ENCODE peak calls at places on chromosomes 4 and X, in five cellular contexts. One of them, this sample, is unnamed.

GRCh38 chr4:124118061-124118460 is 594.5 kb downstream of the ANKRD50 start:
- DNase-seq in activated CD4-positive, alpha-beta T cell treated with anti-CD3 and anti-CD28 coated beads, Interleukin-2, amount 50 U/mL, for 1 hour: no peak
- DNase-seq in neural crest cell: no peak
- DNase-seq in effector memory CD8-positive, alpha-beta T cell: no peak
- DNase-seq in ecto neural progenitor cell: no peak
- DNase-seq in this sample: no peak

GRCh38 chrX:155505296-155505695 is 46.9 kb upstream of the F8A3 start:
- DNase-seq in ecto neural progenitor cell: no peak
- DNase-seq in neural crest cell: no peak
- DNase-seq in effector memory CD8-positive, alpha-beta T cell: no peak
- DNase-seq in activated CD4-positive, alpha-beta T cell treated with anti-CD3 and anti-CD28 coated beads, Interleukin-2, amount 50 U/mL, for 1 hour: no peak
- DNase-seq in this sample: no peak

GRCh38 chrX:118727686-118728339 is 407 bp downstream of the IL13RA1 start:
- DNase-seq in ecto neural progenitor cell: no peak
- DNase-seq in neural crest cell: peak
- DNase-seq in effector memory CD8-positive, alpha-beta T cell: no peak
- DNase-seq in activated CD4-positive, alpha-beta T cell treated with anti-CD3 and anti-CD28 coated beads, Interleukin-2, amount 50 U/mL, for 1 hour: no peak
- DNase-seq in this sample: no peak

GRCh38 chr4:60216752-60217151 is 983.4 kb upstream of the ADGRL3 start:
- DNase-seq in neural crest cell: no peak
- DNase-seq in effector memory CD8-positive, alpha-beta T cell: no peak
- DNase-seq in activated CD4-positive, alpha-beta T cell treated with anti-CD3 and anti-CD28 coated beads, Interleukin-2, amount 50 U/mL, for 1 hour: no peak
- DNase-seq in ecto neural progenitor cell: no peak
- DNase-seq in this sample: no peak

GRCh38 chr4:152935661-152936445 is at the start of gene FHDC1:
- DNase-seq in ecto neural progenitor cell: peak
- DNase-seq in neural crest cell: peak
- DNase-seq in effector memory CD8-positive, alpha-beta T cell: no peak
- DNase-seq in activated CD4-positive, alpha-beta T cell treated with anti-CD3 and anti-CD28 coated beads, Interleukin-2, amount 50 U/mL, for 1 hour: no peak
- DNase-seq in this sample: no peak

GRCh38 chr4:24794111-24794860 is 1.1 kb upstream of the SOD3 start:
- DNase-seq in ecto neural progenitor cell: no peak
- DNase-seq in effector memory CD8-positive, alpha-beta T cell: no peak
- DNase-seq in neural crest cell: no peak
- DNase-seq in activated CD4-positive, alpha-beta T cell treated with anti-CD3 and anti-CD28 coated beads, Interleukin-2, amount 50 U/mL, for 1 hour: no peak
- DNase-seq in this sample: no peak

GRCh38 chr4:82758701-82759685 is 39.6 kb downstream of the SCD5 start:
- DNase-seq in ecto neural progenitor cell: no peak
- DNase-seq in effector memory CD8-positive, alpha-beta T cell: no peak
- DNase-seq in neural crest cell: no peak
- DNase-seq in activated CD4-positive, alpha-beta T cell treated with anti-CD3 and anti-CD28 coated beads, Interleukin-2, amount 50 U/mL, for 1 hour: no peak
- DNase-seq in this sample: no peak

GRCh38 chr4:119031218-119031617 is 104.4 kb upstream of the MYOZ2 start:
- DNase-seq in neural crest cell: no peak
- DNase-seq in effector memory CD8-positive, alpha-beta T cell: no peak
- DNase-seq in ecto neural progenitor cell: no peak
- DNase-seq in activated CD4-positive, alpha-beta T cell treated with anti-CD3 and anti-CD28 coated beads, Interleukin-2, amount 50 U/mL, for 1 hour: no peak
- DNase-seq in this sample: no peak

GRCh38 chr4:81620442-81620841 is 148.7 kb upstream of the RASGEF1B start:
- DNase-seq in neural crest cell: no peak
- DNase-seq in effector memory CD8-positive, alpha-beta T cell: no peak
- DNase-seq in activated CD4-positive, alpha-beta T cell treated with anti-CD3 and anti-CD28 coated beads, Interleukin-2, amount 50 U/mL, for 1 hour: no peak
- DNase-seq in ecto neural progenitor cell: no peak
- DNase-seq in this sample: no peak

GRCh38 chr4:182207806-182208483 is 35.3 kb upstream of the TENM3 start:
- DNase-seq in activated CD4-positive, alpha-beta T cell treated with anti-CD3 and anti-CD28 coated beads, Interleukin-2, amount 50 U/mL, for 1 hour: no peak
- DNase-seq in neural crest cell: no peak
- DNase-seq in effector memory CD8-positive, alpha-beta T cell: no peak
- DNase-seq in ecto neural progenitor cell: no peak
- DNase-seq in this sample: no peak

GRCh38 chr4:128565565-128566186 is 243.8 kb upstream of the JADE1 start:
- DNase-seq in activated CD4-positive, alpha-beta T cell treated with anti-CD3 and anti-CD28 coated beads, Interleukin-2, amount 50 U/mL, for 1 hour: no peak
- DNase-seq in ecto neural progenitor cell: peak
- DNase-seq in neural crest cell: peak
- DNase-seq in effector memory CD8-positive, alpha-beta T cell: no peak
- DNase-seq in this sample: no peak

GRCh38 chr4:2866891-2867290 is 23.2 kb downstream of the ADD1 start:
- DNase-seq in ecto neural progenitor cell: no peak
- DNase-seq in effector memory CD8-positive, alpha-beta T cell: no peak
- DNase-seq in activated CD4-positive, alpha-beta T cell treated with anti-CD3 and anti-CD28 coated beads, Interleukin-2, amount 50 U/mL, for 1 hour: no peak
- DNase-seq in neural crest cell: no peak
- DNase-seq in this sample: no peak

GRCh38 chrX:133966199-133966598 is 19.2 kb downstream of the GPC3 start:
- DNase-seq in ecto neural progenitor cell: no peak
- DNase-seq in activated CD4-positive, alpha-beta T cell treated with anti-CD3 and anti-CD28 coated beads, Interleukin-2, amount 50 U/mL, for 1 hour: no peak
- DNase-seq in effector memory CD8-positive, alpha-beta T cell: no peak
- DNase-seq in neural crest cell: no peak
- DNase-seq in this sample: no peak

GRCh38 chr4:54659213-54660144 is 1.7 kb downstream of the KIT start:
- DNase-seq in neural crest cell: no peak
- DNase-seq in ecto neural progenitor cell: no peak
- DNase-seq in activated CD4-positive, alpha-beta T cell treated with anti-CD3 and anti-CD28 coated beads, Interleukin-2, amount 50 U/mL, for 1 hour: no peak
- DNase-seq in effector memory CD8-positive, alpha-beta T cell: no peak
- DNase-seq in this sample: no peak

GRCh38 chrX:41027388-41027787 is 57.9 kb upstream of the USP9X start:
- DNase-seq in ecto neural progenitor cell: no peak
- DNase-seq in effector memory CD8-positive, alpha-beta T cell: no peak
- DNase-seq in neural crest cell: no peak
- DNase-seq in activated CD4-positive, alpha-beta T cell treated with anti-CD3 and anti-CD28 coated beads, Interleukin-2, amount 50 U/mL, for 1 hour: no peak
- DNase-seq in this sample: no peak

GRCh38 chr4:20106926-20107325 is 144.8 kb upstream of the SLIT2 start:
- DNase-seq in ecto neural progenitor cell: no peak
- DNase-seq in activated CD4-positive, alpha-beta T cell treated with anti-CD3 and anti-CD28 coated beads, Interleukin-2, amount 50 U/mL, for 1 hour: no peak
- DNase-seq in effector memory CD8-positive, alpha-beta T cell: no peak
- DNase-seq in neural crest cell: no peak
- DNase-seq in this sample: no peak

GRCh38 chr4:112127048-112127637 is 18.1 kb upstream of the FAM241A start:
- DNase-seq in neural crest cell: no peak
- DNase-seq in activated CD4-positive, alpha-beta T cell treated with anti-CD3 and anti-CD28 coated beads, Interleukin-2, amount 50 U/mL, for 1 hour: no peak
- DNase-seq in effector memory CD8-positive, alpha-beta T cell: no peak
- DNase-seq in ecto neural progenitor cell: no peak
- DNase-seq in this sample: no peak

GRCh38 chr4:139014391-139015268 is 951 bp upstream of the NOCT start:
- DNase-seq in effector memory CD8-positive, alpha-beta T cell: no peak
- DNase-seq in activated CD4-positive, alpha-beta T cell treated with anti-CD3 and anti-CD28 coated beads, Interleukin-2, amount 50 U/mL, for 1 hour: no peak
- DNase-seq in neural crest cell: no peak
- DNase-seq in ecto neural progenitor cell: no peak
- DNase-seq in this sample: no peak

GRCh38 chr4:77636902-77637301 is 31.3 kb downstream of the CXCL13 start:
- DNase-seq in effector memory CD8-positive, alpha-beta T cell: no peak
- DNase-seq in activated CD4-positive, alpha-beta T cell treated with anti-CD3 and anti-CD28 coated beads, Interleukin-2, amount 50 U/mL, for 1 hour: no peak
- DNase-seq in ecto neural progenitor cell: no peak
- DNase-seq in neural crest cell: no peak
- DNase-seq in this sample: no peak

GRCh38 chr4:70687821-70688794 is at the start of gene UTP3:
- DNase-seq in effector memory CD8-positive, alpha-beta T cell: peak
- DNase-seq in neural crest cell: peak
- DNase-seq in activated CD4-positive, alpha-beta T cell treated with anti-CD3 and anti-CD28 coated beads, Interleukin-2, amount 50 U/mL, for 1 hour: peak
- DNase-seq in ecto neural progenitor cell: peak
- DNase-seq in this sample: peak

GRCh38 chr4:912548-913279 is 19.4 kb downstream of the GAK start:
- DNase-seq in neural crest cell: no peak
- DNase-seq in ecto neural progenitor cell: no peak
- DNase-seq in activated CD4-positive, alpha-beta T cell treated with anti-CD3 and anti-CD28 coated beads, Interleukin-2, amount 50 U/mL, for 1 hour: no peak
- DNase-seq in effector memory CD8-positive, alpha-beta T cell: no peak
- DNase-seq in this sample: no peak

GRCh38 chr4:150515135-150515534 is 66.8 kb upstream of the MAB21L2 start:
- DNase-seq in activated CD4-positive, alpha-beta T cell treated with anti-CD3 and anti-CD28 coated beads, Interleukin-2, amount 50 U/mL, for 1 hour: no peak
- DNase-seq in neural crest cell: no peak
- DNase-seq in effector memory CD8-positive, alpha-beta T cell: no peak
- DNase-seq in ecto neural progenitor cell: no peak
- DNase-seq in this sample: no peak

GRCh38 chrX:150683536-150684146 is 9.6 kb upstream of the MTMR1 start:
- DNase-seq in ecto neural progenitor cell: no peak
- DNase-seq in effector memory CD8-positive, alpha-beta T cell: peak
- DNase-seq in activated CD4-positive, alpha-beta T cell treated with anti-CD3 and anti-CD28 coated beads, Interleukin-2, amount 50 U/mL, for 1 hour: no peak
- DNase-seq in neural crest cell: no peak
- DNase-seq in this sample: peak

GRCh38 chrX:1440506-1440905 is 12.2 kb downstream of the ASMTL start:
- DNase-seq in activated CD4-positive, alpha-beta T cell treated with anti-CD3 and anti-CD28 coated beads, Interleukin-2, amount 50 U/mL, for 1 hour: no peak
- DNase-seq in neural crest cell: no peak
- DNase-seq in effector memory CD8-positive, alpha-beta T cell: no peak
- DNase-seq in ecto neural progenitor cell: no peak
- DNase-seq in this sample: no peak

GRCh38 chrX:1524874-1525582 is 12.0 kb downstream of the P2RY8 start:
- DNase-seq in activated CD4-positive, alpha-beta T cell treated with anti-CD3 and anti-CD28 coated beads, Interleukin-2, amount 50 U/mL, for 1 hour: no peak
- DNase-seq in effector memory CD8-positive, alpha-beta T cell: no peak
- DNase-seq in ecto neural progenitor cell: no peak
- DNase-seq in neural crest cell: no peak
- DNase-seq in this sample: no peak

GRCh38 chr4:8307126-8307525 is 37.6 kb downstream of the HTRA3 start:
- DNase-seq in activated CD4-positive, alpha-beta T cell treated with anti-CD3 and anti-CD28 coated beads, Interleukin-2, amount 50 U/mL, for 1 hour: no peak
- DNase-seq in neural crest cell: no peak
- DNase-seq in ecto neural progenitor cell: no peak
- DNase-seq in effector memory CD8-positive, alpha-beta T cell: no peak
- DNase-seq in this sample: no peak

GRCh38 chr4:155679343-155679742 is 12.7 kb downstream of the GUCY1A1 start:
- DNase-seq in effector memory CD8-positive, alpha-beta T cell: no peak
- DNase-seq in activated CD4-positive, alpha-beta T cell treated with anti-CD3 and anti-CD28 coated beads, Interleukin-2, amount 50 U/mL, for 1 hour: no peak
- DNase-seq in neural crest cell: no peak
- DNase-seq in ecto neural progenitor cell: no peak
- DNase-seq in this sample: no peak

GRCh38 chr4:7656244-7656800 is 221.6 kb upstream of the PSAPL1 start:
- DNase-seq in neural crest cell: no peak
- DNase-seq in ecto neural progenitor cell: no peak
- DNase-seq in effector memory CD8-positive, alpha-beta T cell: no peak
- DNase-seq in activated CD4-positive, alpha-beta T cell treated with anti-CD3 and anti-CD28 coated beads, Interleukin-2, amount 50 U/mL, for 1 hour: no peak
- DNase-seq in this sample: no peak

GRCh38 chr4:173360587-173361221 is 10.1 kb upstream of the SAP30 start:
- DNase-seq in effector memory CD8-positive, alpha-beta T cell: no peak
- DNase-seq in activated CD4-positive, alpha-beta T cell treated with anti-CD3 and anti-CD28 coated beads, Interleukin-2, amount 50 U/mL, for 1 hour: no peak
- DNase-seq in ecto neural progenitor cell: no peak
- DNase-seq in neural crest cell: no peak
- DNase-seq in this sample: no peak

GRCh38 chrX:13169688-13170087 is 125.3 kb upstream of the FAM9C start:
- DNase-seq in effector memory CD8-positive, alpha-beta T cell: no peak
- DNase-seq in neural crest cell: no peak
- DNase-seq in activated CD4-positive, alpha-beta T cell treated with anti-CD3 and anti-CD28 coated beads, Interleukin-2, amount 50 U/mL, for 1 hour: no peak
- DNase-seq in ecto neural progenitor cell: no peak
- DNase-seq in this sample: no peak